ENCODE peak calls at places on chromosomes 13 and 19, in six cellular contexts. One of them, this sample, is unnamed.

GRCh38 chr19:40666803-40667438 is 23.5 kb downstream of the NUMBL start:
- DNase-seq in NCI-H748 treated with DMSO at 0.1 percent for 48 hours: no peak
- DNase-seq in fibroblast of the conjunctiva: no peak
- DNase-seq in GM04504: no peak
- DNase-seq in RPMI7951: no peak
- DNase-seq in HL-60: no peak
- DNase-seq in this sample: no peak

GRCh38 chr19:11496391-11497163 is 9.1 kb downstream of the ZNF653 start:
- DNase-seq in NCI-H748 treated with DMSO at 0.1 percent for 48 hours: no peak
- DNase-seq in fibroblast of the conjunctiva: peak; percentile 75
- DNase-seq in GM04504: peak; percentile 62
- DNase-seq in RPMI7951: peak; percentile 69
- DNase-seq in HL-60: peak; percentile 72
- DNase-seq in this sample: peak; percentile 70

GRCh38 chr19:29681422-29682235 is 16.4 kb downstream of the PLEKHF1 start:
- DNase-seq in NCI-H748 treated with DMSO at 0.1 percent for 48 hours: no peak
- DNase-seq in fibroblast of the conjunctiva: no peak
- DNase-seq in GM04504: no peak
- DNase-seq in RPMI7951: no peak
- DNase-seq in HL-60: no peak
- DNase-seq in this sample: peak; percentile 69

GRCh38 chr13:25977216-25977615 is 74.6 kb downstream of the SHISA2 start:
- DNase-seq in NCI-H748 treated with DMSO at 0.1 percent for 48 hours: peak; percentile 97
- DNase-seq in fibroblast of the conjunctiva: no peak
- DNase-seq in GM04504: no peak
- DNase-seq in RPMI7951: no peak
- DNase-seq in HL-60: no peak
- DNase-seq in this sample: no peak

GRCh38 chr19:28291874-28292273 is 921.1 kb downstream of the UQCRFS1 start:
- DNase-seq in NCI-H748 treated with DMSO at 0.1 percent for 48 hours: no peak
- DNase-seq in fibroblast of the conjunctiva: no peak
- DNase-seq in GM04504: no peak
- DNase-seq in RPMI7951: no peak
- DNase-seq in HL-60: no peak
- DNase-seq in this sample: no peak

GRCh38 chr13:113897161-113897560 is 33.3 kb upstream of the GAS6 start:
- DNase-seq in NCI-H748 treated with DMSO at 0.1 percent for 48 hours: no peak
- DNase-seq in fibroblast of the conjunctiva: peak; percentile 33
- DNase-seq in GM04504: peak; percentile 90
- DNase-seq in RPMI7951: peak; percentile 98
- DNase-seq in HL-60: no peak
- DNase-seq in this sample: no peak

GRCh38 chr19:4896372-4896771 is 6.3 kb downstream of the ARRDC5 start:
- DNase-seq in NCI-H748 treated with DMSO at 0.1 percent for 48 hours: no peak
- DNase-seq in fibroblast of the conjunctiva: no peak
- DNase-seq in GM04504: peak; percentile 24
- DNase-seq in RPMI7951: peak; percentile 66
- DNase-seq in HL-60: peak; percentile 68
- DNase-seq in this sample: peak; percentile 77

GRCh38 chr19:58001895-58002369 is 688 bp downstream of the ZNF606 start:
- DNase-seq in NCI-H748 treated with DMSO at 0.1 percent for 48 hours: no peak
- DNase-seq in fibroblast of the conjunctiva: no peak
- DNase-seq in GM04504: no peak
- DNase-seq in RPMI7951: peak; percentile 24
- DNase-seq in HL-60: peak; percentile 29
- DNase-seq in this sample: no peak

GRCh38 chr13:105196052-105196451 is 1339.4 kb downstream of the EFNB2 start:
- DNase-seq in NCI-H748 treated with DMSO at 0.1 percent for 48 hours: no peak
- DNase-seq in fibroblast of the conjunctiva: no peak
- DNase-seq in GM04504: peak; percentile 38
- DNase-seq in RPMI7951: peak; percentile 28
- DNase-seq in HL-60: no peak
- DNase-seq in this sample: no peak

GRCh38 chr19:50817941-50818858 is 5.4 kb downstream of the KLK1 start:
- DNase-seq in NCI-H748 treated with DMSO at 0.1 percent for 48 hours: peak; percentile 78
- DNase-seq in fibroblast of the conjunctiva: no peak
- DNase-seq in GM04504: no peak
- DNase-seq in RPMI7951: peak; percentile 45
- DNase-seq in HL-60: no peak
- DNase-seq in this sample: peak; percentile 63

This sample was measured in psoas muscle.